ENCODE peak calls at places on chromosomes 4 and X, in seven cellular contexts. Z is endothelial cell, L is IMR-90, B is fibroblast of lung, O is bronchial epithelial cell, H is foreskin fibroblast, A is psoas muscle. D is an unnamed sample.

GRCh38 chrX:116379854-116380253 is 56.6 kb upstream of the SLC6A14 start:
- DNase-seq in O (peak), L (peak), B (peak), Z (no peak), H (peak), A (no peak), D (peak)

GRCh38 chr4:21949073-21949457 is 493 bp upstream of the KCNIP4 start:
- DNase-seq in L (no peak), Z (peak), A (no peak), H (peak), B (peak), O (no peak), D (no peak)

GRCh38 chrX:148536961-148537360 is 36.5 kb downstream of the AFF2 start:
- DNase-seq in O (peak), L (no peak), A (no peak), H (no peak), Z (no peak), B (peak), D (no peak)

GRCh38 chrX:153723351-153724251 is 586 bp downstream of the BCAP31 start:
- DNase-seq in L (peak), O (peak), H (peak), A (no peak), Z (peak), B (peak), D (no peak)

GRCh38 chrX:318739-319578 is at the start of gene GTPBP6:
- DNase-seq in Z (peak), O (peak), H (peak), B (peak), A (peak), L (peak), D (peak)

GRCh38 chr4:108129226-108129625 is 39.5 kb downstream of the LEF1 start:
- DNase-seq in B (no peak), O (no peak), Z (no peak), L (no peak), A (no peak), H (no peak), D (no peak)

GRCh38 chrX:70852294-70852693 is 56.2 kb downstream of the TEX11 start:
- DNase-seq in B (no peak), H (no peak), O (peak), Z (no peak), L (no peak), A (no peak), D (no peak)

GRCh38 chr4:10158355-10158942 is 41.9 kb upstream of the WDR1 start:
- DNase-seq in O (peak), L (peak), A (no peak), Z (no peak), B (no peak), H (peak), D (no peak)

GRCh38 chr4:146381263-146381872 is 140.4 kb downstream of the SLC10A7 start:
- DNase-seq in L (peak), A (no peak), H (peak), O (peak), B (no peak), Z (no peak), D (no peak)

GRCh38 chrX:77785400-77785745 is 643 bp downstream of the ATRX start:
- DNase-seq in H (peak), A (no peak), Z (no peak), L (peak), O (peak), B (peak), D (no peak)

GRCh38 chrX:37350034-37350365 is 836 bp downstream of the PRRG1 start:
- DNase-seq in A (no peak), H (peak), Z (no peak), B (peak), L (peak), O (peak), D (no peak)

GRCh38 chr4:152094851-152095700 is 334.3 kb upstream of the GATB start:
- DNase-seq in H (peak), Z (no peak), B (peak), O (peak), L (peak), A (no peak), D (no peak)

GRCh38 chr4:61068745-61069144 is 131.4 kb upstream of the ADGRL3 start:
- DNase-seq in Z (no peak), O (peak), L (peak), H (peak), B (peak), A (no peak), D (no peak)

GRCh38 chr4:35151816-35152572 is 1092.3 kb downstream of the ARAP2 start:
- DNase-seq in Z (peak), A (no peak), L (no peak), H (no peak), O (peak), B (no peak), D (no peak)

GRCh38 chrX:150506486-150506885 is 61.9 kb upstream of the MTM1 start:
- DNase-seq in L (no peak), Z (no peak), B (no peak), H (no peak), A (no peak), O (no peak), D (no peak)

GRCh38 chr4:68489338-68489737 is 42.1 kb downstream of the TMPRSS11E start:
- DNase-seq in Z (no peak), B (no peak), H (no peak), L (no peak), A (no peak), O (no peak), D (no peak)

GRCh38 chrX:119240356-119240755 is 4.3 kb downstream of the PGRMC1 start:
- DNase-seq in Z (no peak), O (no peak), B (peak), H (peak), L (peak), A (no peak), D (peak)

GRCh38 chrX:40459576-40460158 is 121.1 kb upstream of the ATP6AP2 start:
- DNase-seq in Z (no peak), L (no peak), A (no peak), B (no peak), O (no peak), H (no peak), D (no peak)

GRCh38 chr4:81470456-81471327 is 1.0 kb downstream of the RASGEF1B start:
- DNase-seq in Z (peak), B (no peak), A (no peak), O (peak), H (peak), L (no peak), D (no peak)

GRCh38 chr4:37639551-37640293 is 46.5 kb downstream of the RELL1 start:
- DNase-seq in B (no peak), Z (no peak), L (no peak), O (peak), H (peak), A (no peak), D (no peak)

GRCh38 chrX:151151668-151152267 is 24.6 kb upstream of the GPR50 start:
- DNase-seq in H (peak), B (peak), O (peak), Z (no peak), L (peak), A (no peak), D (peak)

GRCh38 chrX:150879855-150880807 is 18.3 kb downstream of the CD99L2 start:
- DNase-seq in Z (no peak), B (no peak), L (no peak), H (no peak), A (no peak), O (peak), D (no peak)

GRCh38 chr4:185479507-185479971 is 8.0 kb upstream of the CCDC110 start:
- DNase-seq in A (no peak), B (no peak), Z (no peak), H (no peak), L (no peak), O (peak), D (no peak)

DNA sequence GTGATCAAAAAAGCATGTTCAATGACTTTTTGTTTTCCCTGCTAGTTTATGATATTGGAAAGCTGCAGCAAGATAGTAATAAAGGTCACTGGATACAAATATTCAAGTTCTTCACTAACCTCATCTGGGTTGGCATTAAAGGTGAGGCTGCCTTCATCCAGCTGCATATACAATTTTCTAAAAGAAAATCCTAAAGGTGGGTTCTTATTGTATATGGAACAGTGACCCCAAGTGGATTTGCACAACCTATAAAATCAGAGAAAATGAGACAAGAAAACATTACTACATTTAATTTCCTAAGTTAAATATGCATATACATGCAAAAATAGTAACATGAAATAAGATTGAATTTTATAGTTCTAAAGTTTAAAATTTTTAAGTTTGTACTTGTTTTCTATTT is 23.9 kb downstream of the FBXO8 start:
- DNase-seq in Z (no peak), O (no peak), H (no peak), L (no peak), B (no peak), A (no peak), D (no peak)
- TF ChIP-seq CTCF in Z (no peak), O (no peak), H (no peak), L (no peak), B (no peak), A (no peak), D (no peak)

DNA sequence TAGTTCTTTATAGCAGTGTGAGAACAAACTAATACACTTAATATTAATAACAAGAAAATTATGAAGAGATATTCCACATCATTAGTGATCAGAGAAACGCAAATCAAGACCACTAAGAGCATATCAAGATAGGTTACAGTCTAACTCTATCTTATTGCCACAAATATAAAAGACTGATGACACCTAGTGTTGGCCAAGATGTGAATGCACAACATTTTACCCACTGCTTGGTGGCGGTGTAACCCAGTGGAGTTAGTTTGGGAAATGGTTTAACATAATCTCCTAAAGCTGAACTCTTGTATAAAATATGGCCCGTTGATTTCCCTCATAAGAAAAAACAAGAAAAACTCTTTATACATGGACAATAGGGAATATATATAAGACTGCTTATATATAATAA is 92.4 kb downstream of the SLITRK2 start:
- DNase-seq in B (no peak), H (no peak), O (no peak), A (no peak), Z (no peak), L (no peak), D (no peak)
- TF ChIP-seq CTCF in B (no peak), H (no peak), O (no peak), A (no peak), Z (no peak), L (no peak), D (no peak)

GRCh38 chr4:3025881-3026280 is 48.5 kb downstream of the HTT-AS start:
- DNase-seq in Z (no peak), O (no peak), A (no peak), B (no peak), H (no peak), L (no peak), D (no peak)

GRCh38 chr4:3030551-3031356 is 43.6 kb downstream of the HTT-AS start:
- DNase-seq in Z (no peak), B (no peak), A (no peak), H (no peak), O (no peak), L (no peak), D (no peak)

GRCh38 chr4:3031357-3032064 is 42.8 kb downstream of the HTT-AS start:
- DNase-seq in A (no peak), H (no peak), O (no peak), B (no peak), L (no peak), Z (no peak), D (no peak)

GRCh38 chr4:3026531-3026930 is 47.8 kb downstream of the HTT-AS start:
- DNase-seq in Z (no peak), O (no peak), L (no peak), H (no peak), A (no peak), B (no peak), D (no peak)

GRCh38 chr4:3029464-3029863 is 44.9 kb downstream of the HTT-AS start:
- DNase-seq in O (no peak), Z (no peak), B (no peak), H (no peak), L (no peak), A (no peak), D (no peak)
- TF ChIP-seq CTCF in O (no peak), Z (no peak), B (no peak), H (no peak), L (no peak), A (no peak), D (no peak)

GRCh38 chr4:157185363-157185762 is 35.2 kb upstream of the GRIA2 start:
- DNase-seq in B (no peak), L (no peak), A (no peak), H (peak), O (no peak), Z (no peak), D (no peak)

DNA sequence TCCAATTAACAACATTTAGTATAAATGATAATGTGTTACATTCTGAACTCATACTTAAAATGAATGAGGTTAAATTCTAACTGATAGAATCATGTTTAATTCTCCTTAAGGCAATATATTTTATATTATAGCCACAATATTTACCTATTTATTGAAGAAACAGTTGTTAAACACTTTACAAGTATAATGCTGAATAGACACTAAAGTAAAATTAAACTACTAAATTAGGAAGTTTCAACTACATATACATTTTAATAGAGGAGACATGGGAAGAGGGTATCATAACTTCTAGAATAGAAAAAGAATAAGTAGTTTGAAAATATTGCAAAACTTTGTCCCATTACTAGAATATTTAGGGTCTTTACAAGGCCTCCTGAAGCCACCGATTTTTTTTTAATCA is 36.2 kb upstream of the GRIA2 start:
- DNase-seq in A (no peak), H (no peak), L (no peak), O (no peak), B (no peak), Z (no peak), D (no peak)
- TF ChIP-seq CTCF in A (no peak), H (no peak), L (no peak), O (no peak), B (no peak), Z (no peak), D (no peak)

GRCh38 chr4:76680934-76681333 is 217.0 kb downstream of the SOWAHB start:
- DNase-seq in O (no peak), L (no peak), B (no peak), A (no peak), Z (no peak), H (no peak), D (no peak)
- TF ChIP-seq CTCF in O (peak), L (no peak), B (no peak), A (no peak), Z (no peak), H (no peak), D (no peak)

DNA sequence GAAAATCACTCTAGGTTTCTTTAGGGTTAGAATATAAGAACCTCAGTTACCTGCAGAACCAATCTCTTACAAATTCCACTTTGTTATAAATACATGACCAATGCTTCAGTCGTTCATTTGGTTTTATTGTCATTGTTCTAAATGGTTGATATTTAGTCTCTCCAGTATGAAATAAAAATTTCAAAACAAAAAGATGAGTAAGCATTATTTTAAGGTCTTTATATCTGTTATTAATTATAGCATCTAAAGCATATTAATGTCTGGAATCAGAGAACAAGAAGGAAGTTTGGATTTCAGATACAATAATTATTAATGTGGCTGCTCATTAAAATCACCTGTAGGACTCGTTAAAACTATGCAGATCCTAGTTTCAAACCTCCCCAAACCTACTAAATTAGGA is 265.4 kb upstream of the CXorf51A start:
- DNase-seq in Z (no peak), H (no peak), B (no peak), A (no peak), O (no peak), L (no peak), D (no peak)
- TF ChIP-seq CTCF in Z (no peak), H (no peak), B (no peak), A (no peak), O (no peak), L (no peak), D (no peak)

GRCh38 chrX:111447298-111447697 is 35.3 kb upstream of the DCX start:
- DNase-seq in Z (peak), O (peak), B (peak), H (no peak), A (no peak), L (no peak), D (no peak)
- TF ChIP-seq CTCF in Z (no peak), O (no peak), B (no peak), H (no peak), A (no peak), L (peak), D (no peak)

DNA sequence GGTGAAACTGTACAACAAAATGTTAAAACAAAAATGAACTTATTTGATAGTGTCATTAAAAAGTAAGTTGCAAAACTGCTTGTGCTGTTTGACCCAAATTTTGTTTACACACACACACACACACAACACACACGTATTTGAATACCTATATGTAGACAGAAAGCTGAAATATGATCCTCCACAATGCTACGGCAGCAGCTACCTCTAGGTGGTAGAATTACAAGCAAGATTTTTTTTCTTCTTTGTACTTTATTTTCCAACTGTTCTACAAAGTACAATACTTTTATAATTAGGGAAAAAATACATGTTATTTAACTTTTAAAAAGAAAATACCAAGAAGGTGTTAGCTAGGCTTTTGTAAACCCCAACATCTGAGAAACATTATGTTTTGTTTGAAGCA is 1.2 kb downstream of the CYTL1 start:
- DNase-seq in Z (no peak), A (no peak), O (no peak), B (no peak), L (peak), H (peak), D (no peak)
- TF ChIP-seq CTCF in Z (no peak), A (no peak), O (no peak), B (no peak), L (peak), H (no peak), D (no peak)

DNA sequence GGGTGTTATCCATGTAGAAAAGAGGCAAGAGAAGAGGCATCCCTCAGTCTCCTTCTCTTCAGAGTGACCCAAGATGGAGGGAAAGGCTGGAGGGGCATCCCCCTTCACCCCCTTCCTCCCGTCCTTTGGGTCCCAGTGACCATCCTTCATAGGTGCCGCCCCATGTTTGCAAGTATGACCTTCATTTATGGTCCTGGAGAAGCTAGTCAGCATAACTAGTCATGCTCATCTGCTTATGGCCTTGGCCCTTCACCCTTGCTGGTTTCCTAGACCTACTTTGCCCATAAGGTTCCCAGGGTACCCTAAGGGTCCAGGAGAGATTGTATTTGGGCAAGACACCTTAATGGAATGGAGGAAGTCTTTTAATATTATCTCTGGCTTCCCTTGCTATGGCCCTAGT is 46.7 kb downstream of the HMGB2 start:
- DNase-seq in O (no peak), A (no peak), Z (no peak), B (no peak), L (no peak), H (no peak), D (no peak)
- TF ChIP-seq CTCF in O (no peak), A (no peak), Z (no peak), B (no peak), L (no peak), H (no peak), D (no peak)

DNA sequence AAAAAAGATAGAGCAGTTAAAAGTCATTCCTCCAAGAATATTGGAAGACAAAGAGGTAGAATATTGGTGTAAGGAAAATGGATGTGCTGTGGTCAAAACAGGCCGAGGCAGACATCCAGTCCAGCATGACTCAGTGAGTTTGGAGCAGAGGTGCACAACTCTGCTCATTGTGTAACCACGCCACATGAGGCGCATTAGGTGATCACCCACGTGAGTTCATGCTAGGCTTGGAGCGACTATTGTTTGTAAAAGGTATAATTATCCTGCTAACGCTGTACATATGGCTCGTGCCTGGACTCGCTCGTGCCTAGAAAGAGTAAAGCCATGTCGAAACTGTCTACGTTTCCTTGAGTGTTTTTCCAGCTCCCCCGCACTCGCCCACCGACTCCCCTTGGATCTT is 23.9 kb downstream of the C4orf54 start:
- DNase-seq in H (no peak), L (no peak), A (no peak), O (peak), B (peak), Z (no peak), D (no peak)
- TF ChIP-seq CTCF in H (no peak), L (no peak), A (no peak), O (peak), B (no peak), Z (no peak), D (no peak)

D was measured in AG09319.